ENCODE peak calls at places on chromosomes 16 and 17, in eight cellular contexts. Y, V, U, H, T, M, N and Z are unnamed samples.

GRCh38 chr16:14263011-14263410 is 191.9 kb downstream of the MRTFB start:
- DNase-seq in Y (no peak), V (no peak), U (no peak), H (no peak), T (no peak), M (no peak), N (no peak), Z (no peak)

GRCh38 chr16:17149904-17150483 is 320.8 kb downstream of the XYLT1 start:
- DNase-seq in Y (no peak), V (peak; percentile 64), U (no peak), H (no peak), T (no peak), M (no peak), N (no peak), Z (no peak)

GRCh38 chr16:28258571-28258970 is 33.8 kb upstream of the SBK1 start:
- DNase-seq in Y (peak; percentile 73), V (peak; percentile 87), U (no peak), H (no peak), T (no peak), M (no peak), N (no peak), Z (no peak)

GRCh38 chr17:20216154-20216815 is 207.1 kb downstream of the SPECC1 start:
- DNase-seq in Y (no peak), V (no peak), U (no peak), H (no peak), T (no peak), M (no peak), N (no peak), Z (no peak)

GRCh38 chr17:60941028-60941427 is 263.4 kb downstream of the BCAS3 start:
- DNase-seq in Y (no peak), V (peak; percentile 54), U (peak; percentile 45), H (no peak), T (peak; percentile 50), M (no peak), N (peak; percentile 29), Z (peak; percentile 85)

GRCh38 chr16:89061590-89062380 is 31.9 kb upstream of the ACSF3 start:
- DNase-seq in Y (no peak), V (no peak), U (no peak), H (no peak), T (no peak), M (no peak), N (no peak), Z (no peak)

GRCh38 chr16:88650749-88651275 is at the start of gene CYBA:
- DNase-seq in Y (peak; percentile 81), V (peak; percentile 65), U (no peak), H (peak; percentile 83), T (peak; percentile 76), M (peak; percentile 89), N (peak; percentile 47), Z (peak; percentile 70)

GRCh38 chr16:2324296-2324859 is 16.1 kb downstream of the ABCA3 start:
- DNase-seq in Y (no peak), V (no peak), U (no peak), H (no peak), T (no peak), M (peak; percentile 67), N (no peak), Z (no peak)

GRCh38 chr16:53545433-53545832 is 42.4 kb upstream of the AKTIP start:
- DNase-seq in Y (no peak), V (no peak), U (no peak), H (peak; percentile 7), T (no peak), M (no peak), N (no peak), Z (no peak)

GRCh38 chr17:78658281-78658785 is 81.1 kb upstream of the DNAH17 start:
- DNase-seq in Y (no peak), V (no peak), U (no peak), H (no peak), T (no peak), M (peak; percentile 44), N (no peak), Z (no peak)

GRCh38 chr17:59357929-59358328 is 26.5 kb downstream of the YPEL2 start:
- DNase-seq in Y (no peak), V (no peak), U (no peak), H (no peak), T (no peak), M (no peak), N (no peak), Z (peak; percentile 47)

GRCh38 chr16:5882087-5882661 is 784.6 kb upstream of the EEF2KMT start:
- DNase-seq in Y (no peak), V (no peak), U (no peak), H (no peak), T (no peak), M (no peak), N (no peak), Z (no peak)

GRCh38 chr16:80074329-80074728 is 466.5 kb upstream of the DYNLRB2 start:
- DNase-seq in Y (no peak), V (no peak), U (no peak), H (no peak), T (no peak), M (no peak), N (no peak), Z (no peak)

GRCh38 chr17:28807925-28808641 is 34.5 kb downstream of the FAM222B start:
- DNase-seq in Y (no peak), V (no peak), U (peak; percentile 38), H (no peak), T (no peak), M (no peak), N (no peak), Z (peak; percentile 29)

GRCh38 chr17:28363186-28363585 is 1.8 kb downstream of the SEBOX start:
- DNase-seq in Y (no peak), V (no peak), U (no peak), H (no peak), T (no peak), M (no peak), N (no peak), Z (no peak)

GRCh38 chr17:75783069-75783783 is 1.4 kb upstream of the UNK start:
- DNase-seq in Y (no peak), V (peak; percentile 35), U (no peak), H (no peak), T (no peak), M (no peak), N (no peak), Z (no peak)

GRCh38 chr16:29306201-29306600 is 100.3 kb downstream of the NPIPB11 start:
- DNase-seq in Y (no peak), V (no peak), U (no peak), H (no peak), T (no peak), M (peak; percentile 41), N (no peak), Z (no peak)

GRCh38 chr16:89534147-89534788 is 26.1 kb downstream of the SPG7 start:
- DNase-seq in Y (no peak), V (no peak), U (no peak), H (no peak), T (peak; percentile 45), M (no peak), N (no peak), Z (no peak)

GRCh38 chr16:693766-694165 is 3.6 kb upstream of the WDR24 start:
- DNase-seq in Y (no peak), V (no peak), U (no peak), H (peak; percentile 43), T (no peak), M (no peak), N (no peak), Z (no peak)

GRCh38 chr17:76139801-76140660 is 1.0 kb downstream of the FOXJ1 start:
- DNase-seq in Y (no peak), V (no peak), U (no peak), H (peak; percentile 32), T (peak; percentile 71), M (peak; percentile 77), N (no peak), Z (no peak)

GRCh38 chr16:74291577-74292208 is 4.9 kb upstream of the PSMD7 start:
- DNase-seq in Y (no peak), V (no peak), U (no peak), H (no peak), T (no peak), M (no peak), N (no peak), Z (no peak)

GRCh38 chr16:853306-853705 is 52.8 kb upstream of the GNG13 start:
- DNase-seq in Y (no peak), V (no peak), U (no peak), H (no peak), T (no peak), M (no peak), N (no peak), Z (no peak)

DNA sequence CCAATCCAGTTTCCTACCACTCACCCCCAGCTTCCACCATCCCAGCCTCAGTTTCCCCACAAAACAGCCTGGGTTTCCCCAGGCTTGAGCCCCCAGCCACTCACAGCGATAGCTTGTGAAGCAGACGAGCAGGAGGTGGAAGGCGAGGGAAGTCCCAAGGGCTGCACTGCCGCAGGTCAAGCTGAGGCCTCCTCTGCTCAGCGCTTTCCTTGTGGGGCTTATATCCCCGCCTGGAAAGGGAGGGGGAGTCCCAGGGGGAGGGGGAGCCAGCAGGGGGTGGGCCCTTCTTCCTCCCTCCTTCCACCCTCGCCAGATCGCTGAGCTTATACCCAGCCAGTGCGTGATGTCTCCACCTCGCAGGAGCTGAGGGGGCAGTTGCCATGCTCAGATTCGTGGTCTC is at the start of gene PYY:
- DNase-seq in Y (no peak), V (no peak), U (no peak), H (no peak), T (no peak), M (no peak), N (no peak), Z (no peak)
- H3K27me3 ChIP-seq in Y (peaks cover 60% of the 10 kb centered on the region), V (peaks cover 29% of the 10 kb centered on the region), U (no peaks in the 10 kb centered on the region), H (peaks cover 24% of the 10 kb centered on the region), T (no peaks in the 10 kb centered on the region), M (peaks cover 58% of the 10 kb centered on the region), N (no peaks in the 10 kb centered on the region), Z (peaks cover 69% of the 10 kb centered on the region)

GRCh38 chr17:3004150-3004801 is 59.1 kb downstream of the OR1D5 start:
- DNase-seq in Y (peak; percentile 99), V (peak; percentile 99), U (peak; percentile 98), H (no peak), T (peak; percentile 98), M (peak; percentile 98), N (peak; percentile 99), Z (peak; percentile 100)
- H3K4me3 ChIP-seq in Y (peak overlapping the region; percentile 14), V (no peak overlapping the region), U (peak overlapping the region; percentile 7), H (peak overlapping the region; percentile 53), T (no peak overlapping the region), M (peak overlapping the region; percentile 27), N (no peak overlapping the region), Z (peak overlapping the region; percentile 45)

GRCh38 chr17:64165347-64165746 is 35.4 kb upstream of the ERN1 start:
- DNase-seq in Y (no peak), V (no peak), U (no peak), H (no peak), T (no peak), M (no peak), N (no peak), Z (no peak)
- H3K27ac ChIP-seq in Y (no peak overlapping the region), V (no peak overlapping the region), U (no peak overlapping the region), H (no peak overlapping the region), T (no peak overlapping the region), M (no peak overlapping the region), N (no peak overlapping the region), Z (no peak overlapping the region)

DNA sequence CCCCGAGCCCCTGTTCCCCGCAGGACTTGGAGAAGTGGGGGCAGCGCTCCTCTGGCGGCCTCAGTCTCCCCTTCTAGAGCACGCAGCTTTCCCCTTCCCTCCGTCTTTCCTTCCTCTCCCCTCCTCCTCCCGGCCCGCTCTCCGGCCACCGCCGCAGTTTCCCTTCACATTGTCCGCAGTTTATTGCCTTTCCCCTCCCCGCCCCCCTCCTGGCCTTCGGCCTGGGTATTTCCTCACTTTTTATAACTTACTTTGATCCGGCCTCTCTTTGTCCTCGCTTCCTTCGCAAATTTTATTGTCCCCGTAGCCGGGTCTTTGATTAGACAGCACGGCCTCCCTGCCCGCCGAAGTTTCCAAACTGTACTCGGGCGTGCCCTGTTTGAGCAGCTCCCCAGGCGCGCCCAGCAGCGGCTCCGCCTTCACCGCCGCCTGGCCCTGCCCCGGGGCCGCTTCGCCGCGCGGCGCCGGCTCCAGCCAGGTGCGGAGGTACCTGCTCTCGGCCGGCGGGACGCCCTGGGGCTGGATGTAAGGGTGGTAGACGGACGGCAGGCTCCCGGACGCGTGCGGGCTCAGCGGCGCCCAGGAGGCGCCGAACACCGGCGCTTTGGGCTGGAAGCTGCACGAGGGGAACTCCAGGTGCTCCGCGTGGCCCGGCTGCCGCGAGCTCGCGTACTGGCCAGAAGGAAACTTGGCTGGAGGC is 506 bp downstream of the HOXB9 start:
- DNase-seq in Y (no peak), V (no peak), U (peak; percentile 52), H (peak; percentile 37), T (no peak), M (no peak), N (no peak), Z (no peak)
- H3K27me3 ChIP-seq in Y (peaks cover 100% of the 10 kb centered on the region), V (peaks cover 100% of the 10 kb centered on the region), U (peaks cover 24% of the 10 kb centered on the region), H (peaks cover 81% of the 10 kb centered on the region), T (peaks cover 23% of the 10 kb centered on the region), M (peaks cover 100% of the 10 kb centered on the region), N (no peaks in the 10 kb centered on the region), Z (no peaks in the 10 kb centered on the region)